ENCODE peak calls at places on chromosomes 5 and 9, in eight cellular contexts. O, S, G, C, D, E, W and A are unnamed samples.
A peak's percentile ranks its signal among the peaks of the same experiment; 100 is the strongest.

GRCh38 chr5:109703165-109703564 is 13.4 kb downstream of the MAN2A1 start:
- DNase-seq in S (no peak), E (no peak), G (no peak), O (no peak), W (no peak), D (no peak), C (no peak), A (no peak)

GRCh38 chr9:35871514-35871913 is 1.3 kb upstream of the OR13J1 start:
- DNase-seq in G (no peak), C (no peak), O (no peak), W (no peak), D (no peak), S (no peak), E (no peak), A (no peak)

GRCh38 chr5:170221319-170221718 is 11.5 kb upstream of the C5orf58 start:
- DNase-seq in G (peak; percentile 35), S (no peak), O (peak; percentile 3), C (peak; percentile 4), D (no peak), W (peak; percentile 64), E (peak; percentile 66), A (no peak)

GRCh38 chr5:61069150-61069549 is 93.1 kb downstream of the SMIM15 start:
- DNase-seq in C (no peak), S (no peak), O (no peak), D (no peak), E (no peak), W (no peak), G (no peak), A (no peak)

GRCh38 chr5:179165421-179166170 is 105.4 kb downstream of the ZNF354C start:
- DNase-seq in D (no peak), W (no peak), O (no peak), S (no peak), E (no peak), G (no peak), C (no peak), A (no peak)

GRCh38 chr5:151757233-151758140 is 944 bp downstream of the ATOX1 start:
- DNase-seq in O (no peak), E (no peak), G (no peak), S (no peak), D (no peak), W (no peak), C (no peak), A (no peak)

GRCh38 chr9:79615038-79615437 is 43.3 kb downstream of the TLE4 start:
- DNase-seq in E (no peak), G (no peak), S (no peak), W (no peak), D (no peak), C (no peak), O (no peak), A (no peak)

GRCh38 chr9:20872340-20872977 is 159.0 kb downstream of the HACD4 start:
- DNase-seq in O (peak; percentile 84), C (peak; percentile 69), W (no peak), G (peak; percentile 88), D (no peak), E (peak; percentile 3), S (no peak), A (no peak)

GRCh38 chr9:69771775-69772418 is 12.1 kb upstream of the PTAR1 start:
- DNase-seq in O (peak; percentile 87), C (peak; percentile 83), D (no peak), G (peak; percentile 90), W (no peak), S (no peak), E (no peak), A (no peak)

GRCh38 chr9:122071716-122072115 is 21.4 kb downstream of the TTLL11 start:
- DNase-seq in S (no peak), D (no peak), E (no peak), G (peak; percentile 47), C (no peak), O (peak; percentile 60), W (no peak), A (no peak)

GRCh38 chr5:4720831-4721230 is 419.3 kb upstream of the ADAMTS16 start:
- DNase-seq in S (no peak), G (no peak), O (no peak), E (no peak), W (no peak), C (no peak), D (no peak), A (no peak)

GRCh38 chr5:16489322-16489791 is 23.8 kb upstream of the ZNF622 start:
- DNase-seq in O (peak; percentile 70), E (peak; percentile 66), W (peak; percentile 84), G (peak; percentile 67), C (no peak), S (peak; percentile 66), D (no peak), A (no peak)

GRCh38 chr5:169050146-169050571 is 250.8 kb downstream of the SLIT3 start:
- DNase-seq in C (no peak), O (no peak), W (peak; percentile 49), S (no peak), G (peak; percentile 80), E (no peak), D (no peak), A (no peak)